ENCODE peak calls at places on chromosomes 6 and 20, in nine cellular contexts. One of them, this sample, is unnamed.

GRCh38 chr6:19805146-19805515 is 32.0 kb upstream of the ID4 start:
- DNase-seq in HCT116: peak
- DNase-seq in hepatic stellate cell: peak
- DNase-seq in CD8-positive, alpha-beta T cell: no peak
- DNase-seq in stimulated activated CD8-positive, alpha-beta memory T cell treated with anti-CD3 and anti-CD28 coated beads, Interleukin-15, amount 100 ng/mL, for 24 hours: no peak
- DNase-seq in tibial artery: no peak
- DNase-seq in RWPE1: no peak
- DNase-seq in fibroblast of the conjunctiva: no peak
- DNase-seq in bronchial epithelial cell: no peak
- DNase-seq in this sample: no peak

GRCh38 chr6:89763550-89763949 is 56.0 kb downstream of the MDN1 start:
- DNase-seq in HCT116: no peak
- DNase-seq in hepatic stellate cell: no peak
- DNase-seq in CD8-positive, alpha-beta T cell: no peak
- DNase-seq in stimulated activated CD8-positive, alpha-beta memory T cell treated with anti-CD3 and anti-CD28 coated beads, Interleukin-15, amount 100 ng/mL, for 24 hours: no peak
- DNase-seq in tibial artery: no peak
- DNase-seq in RWPE1: no peak
- DNase-seq in fibroblast of the conjunctiva: no peak
- DNase-seq in bronchial epithelial cell: peak
- DNase-seq in this sample: no peak

GRCh38 chr6:52984247-52984646 is 10.8 kb downstream of the GSTA4 start:
- DNase-seq in HCT116: no peak
- DNase-seq in hepatic stellate cell: no peak
- DNase-seq in CD8-positive, alpha-beta T cell: peak
- DNase-seq in stimulated activated CD8-positive, alpha-beta memory T cell treated with anti-CD3 and anti-CD28 coated beads, Interleukin-15, amount 100 ng/mL, for 24 hours: no peak
- DNase-seq in tibial artery: no peak
- DNase-seq in RWPE1: no peak
- DNase-seq in fibroblast of the conjunctiva: no peak
- DNase-seq in bronchial epithelial cell: no peak
- DNase-seq in this sample: peak

GRCh38 chr20:51586005-51586440 is 43.5 kb upstream of the NFATC2 start:
- DNase-seq in HCT116: peak
- DNase-seq in hepatic stellate cell: peak
- DNase-seq in CD8-positive, alpha-beta T cell: no peak
- DNase-seq in stimulated activated CD8-positive, alpha-beta memory T cell treated with anti-CD3 and anti-CD28 coated beads, Interleukin-15, amount 100 ng/mL, for 24 hours: no peak
- DNase-seq in tibial artery: no peak
- DNase-seq in RWPE1: peak
- DNase-seq in fibroblast of the conjunctiva: no peak
- DNase-seq in bronchial epithelial cell: peak
- DNase-seq in this sample: no peak

GRCh38 chr6:84645563-84646266 is 118.7 kb downstream of the TBX18 start:
- DNase-seq in HCT116: no peak
- DNase-seq in hepatic stellate cell: no peak
- DNase-seq in CD8-positive, alpha-beta T cell: no peak
- DNase-seq in stimulated activated CD8-positive, alpha-beta memory T cell treated with anti-CD3 and anti-CD28 coated beads, Interleukin-15, amount 100 ng/mL, for 24 hours: no peak
- DNase-seq in tibial artery: no peak
- DNase-seq in RWPE1: peak
- DNase-seq in fibroblast of the conjunctiva: peak
- DNase-seq in bronchial epithelial cell: peak
- DNase-seq in this sample: no peak

GRCh38 chr6:144305985-144306384 is 20.9 kb downstream of the UTRN start:
- DNase-seq in HCT116: no peak
- DNase-seq in hepatic stellate cell: no peak
- DNase-seq in CD8-positive, alpha-beta T cell: no peak
- DNase-seq in stimulated activated CD8-positive, alpha-beta memory T cell treated with anti-CD3 and anti-CD28 coated beads, Interleukin-15, amount 100 ng/mL, for 24 hours: no peak
- DNase-seq in tibial artery: no peak
- DNase-seq in RWPE1: no peak
- DNase-seq in fibroblast of the conjunctiva: no peak
- DNase-seq in bronchial epithelial cell: no peak
- DNase-seq in this sample: no peak

GRCh38 chr6:117072781-117073180 is 192.6 kb upstream of the VGLL2 start:
- DNase-seq in HCT116: no peak
- DNase-seq in hepatic stellate cell: no peak
- DNase-seq in CD8-positive, alpha-beta T cell: no peak
- DNase-seq in stimulated activated CD8-positive, alpha-beta memory T cell treated with anti-CD3 and anti-CD28 coated beads, Interleukin-15, amount 100 ng/mL, for 24 hours: no peak
- DNase-seq in tibial artery: no peak
- DNase-seq in RWPE1: no peak
- DNase-seq in fibroblast of the conjunctiva: no peak
- DNase-seq in bronchial epithelial cell: no peak
- DNase-seq in this sample: no peak

GRCh38 chr6:90611996-90612690 is 25.3 kb upstream of the MAP3K7 start:
- DNase-seq in HCT116: no peak
- DNase-seq in hepatic stellate cell: no peak
- DNase-seq in CD8-positive, alpha-beta T cell: no peak
- DNase-seq in stimulated activated CD8-positive, alpha-beta memory T cell treated with anti-CD3 and anti-CD28 coated beads, Interleukin-15, amount 100 ng/mL, for 24 hours: no peak
- DNase-seq in tibial artery: no peak
- DNase-seq in RWPE1: no peak
- DNase-seq in fibroblast of the conjunctiva: no peak
- DNase-seq in bronchial epithelial cell: no peak
- DNase-seq in this sample: no peak

GRCh38 chr20:4717816-4718215 is 3.9 kb upstream of the PRND start:
- DNase-seq in HCT116: no peak
- DNase-seq in hepatic stellate cell: no peak
- DNase-seq in CD8-positive, alpha-beta T cell: no peak
- DNase-seq in stimulated activated CD8-positive, alpha-beta memory T cell treated with anti-CD3 and anti-CD28 coated beads, Interleukin-15, amount 100 ng/mL, for 24 hours: no peak
- DNase-seq in tibial artery: no peak
- DNase-seq in RWPE1: no peak
- DNase-seq in fibroblast of the conjunctiva: no peak
- DNase-seq in bronchial epithelial cell: peak
- DNase-seq in this sample: no peak

GRCh38 chr6:75852721-75853120 is 103.7 kb downstream of the MYO6 start:
- DNase-seq in HCT116: no peak
- DNase-seq in hepatic stellate cell: no peak
- DNase-seq in CD8-positive, alpha-beta T cell: no peak
- DNase-seq in stimulated activated CD8-positive, alpha-beta memory T cell treated with anti-CD3 and anti-CD28 coated beads, Interleukin-15, amount 100 ng/mL, for 24 hours: no peak
- DNase-seq in tibial artery: no peak
- DNase-seq in RWPE1: no peak
- DNase-seq in fibroblast of the conjunctiva: no peak
- DNase-seq in bronchial epithelial cell: peak
- DNase-seq in this sample: no peak

GRCh38 chr6:167735498-167736201 is 91.1 kb upstream of the AFDN start:
- DNase-seq in HCT116: no peak
- DNase-seq in hepatic stellate cell: no peak
- DNase-seq in CD8-positive, alpha-beta T cell: no peak
- DNase-seq in stimulated activated CD8-positive, alpha-beta memory T cell treated with anti-CD3 and anti-CD28 coated beads, Interleukin-15, amount 100 ng/mL, for 24 hours: no peak
- DNase-seq in tibial artery: peak
- DNase-seq in RWPE1: no peak
- DNase-seq in fibroblast of the conjunctiva: no peak
- DNase-seq in bronchial epithelial cell: no peak
- DNase-seq in this sample: no peak

GRCh38 chr6:7154341-7155139 is 46.8 kb downstream of the RREB1 start:
- DNase-seq in HCT116: no peak
- DNase-seq in hepatic stellate cell: no peak
- DNase-seq in CD8-positive, alpha-beta T cell: no peak
- DNase-seq in stimulated activated CD8-positive, alpha-beta memory T cell treated with anti-CD3 and anti-CD28 coated beads, Interleukin-15, amount 100 ng/mL, for 24 hours: no peak
- DNase-seq in tibial artery: no peak
- DNase-seq in RWPE1: no peak
- DNase-seq in fibroblast of the conjunctiva: no peak
- DNase-seq in bronchial epithelial cell: no peak
- DNase-seq in this sample: peak

GRCh38 chr6:156013155-156013554 is 557.5 kb upstream of the NOX3 start:
- DNase-seq in HCT116: no peak
- DNase-seq in hepatic stellate cell: no peak
- DNase-seq in CD8-positive, alpha-beta T cell: no peak
- DNase-seq in stimulated activated CD8-positive, alpha-beta memory T cell treated with anti-CD3 and anti-CD28 coated beads, Interleukin-15, amount 100 ng/mL, for 24 hours: no peak
- DNase-seq in tibial artery: no peak
- DNase-seq in RWPE1: no peak
- DNase-seq in fibroblast of the conjunctiva: no peak
- DNase-seq in bronchial epithelial cell: peak
- DNase-seq in this sample: peak

GRCh38 chr20:22574545-22575086 is 9.8 kb downstream of the FOXA2 start:
- DNase-seq in HCT116: no peak
- DNase-seq in hepatic stellate cell: no peak
- DNase-seq in CD8-positive, alpha-beta T cell: no peak
- DNase-seq in stimulated activated CD8-positive, alpha-beta memory T cell treated with anti-CD3 and anti-CD28 coated beads, Interleukin-15, amount 100 ng/mL, for 24 hours: no peak
- DNase-seq in tibial artery: no peak
- DNase-seq in RWPE1: no peak
- DNase-seq in fibroblast of the conjunctiva: no peak
- DNase-seq in bronchial epithelial cell: no peak
- DNase-seq in this sample: no peak

GRCh38 chr6:14819840-14820420 is 425.9 kb upstream of the JARID2 start:
- DNase-seq in HCT116: no peak
- DNase-seq in hepatic stellate cell: no peak
- DNase-seq in CD8-positive, alpha-beta T cell: no peak
- DNase-seq in stimulated activated CD8-positive, alpha-beta memory T cell treated with anti-CD3 and anti-CD28 coated beads, Interleukin-15, amount 100 ng/mL, for 24 hours: no peak
- DNase-seq in tibial artery: no peak
- DNase-seq in RWPE1: no peak
- DNase-seq in fibroblast of the conjunctiva: no peak
- DNase-seq in bronchial epithelial cell: no peak
- DNase-seq in this sample: no peak

GRCh38 chr6:3526962-3527796 is 70.3 kb upstream of the SLC22A23 start:
- DNase-seq in HCT116: no peak
- DNase-seq in hepatic stellate cell: no peak
- DNase-seq in CD8-positive, alpha-beta T cell: no peak
- DNase-seq in stimulated activated CD8-positive, alpha-beta memory T cell treated with anti-CD3 and anti-CD28 coated beads, Interleukin-15, amount 100 ng/mL, for 24 hours: no peak
- DNase-seq in tibial artery: no peak
- DNase-seq in RWPE1: peak
- DNase-seq in fibroblast of the conjunctiva: no peak
- DNase-seq in bronchial epithelial cell: peak
- DNase-seq in this sample: no peak

GRCh38 chr6:158157064-158157764 is 10.8 kb downstream of the SERAC1 start:
- DNase-seq in HCT116: no peak
- DNase-seq in hepatic stellate cell: no peak
- DNase-seq in CD8-positive, alpha-beta T cell: no peak
- DNase-seq in stimulated activated CD8-positive, alpha-beta memory T cell treated with anti-CD3 and anti-CD28 coated beads, Interleukin-15, amount 100 ng/mL, for 24 hours: no peak
- DNase-seq in tibial artery: no peak
- DNase-seq in RWPE1: no peak
- DNase-seq in fibroblast of the conjunctiva: no peak
- DNase-seq in bronchial epithelial cell: no peak
- DNase-seq in this sample: no peak

GRCh38 chr20:57468523-57469417 is 56.2 kb downstream of the CTCFL start:
- DNase-seq in HCT116: no peak
- DNase-seq in hepatic stellate cell: no peak
- DNase-seq in CD8-positive, alpha-beta T cell: no peak
- DNase-seq in stimulated activated CD8-positive, alpha-beta memory T cell treated with anti-CD3 and anti-CD28 coated beads, Interleukin-15, amount 100 ng/mL, for 24 hours: no peak
- DNase-seq in tibial artery: no peak
- DNase-seq in RWPE1: no peak
- DNase-seq in fibroblast of the conjunctiva: no peak
- DNase-seq in bronchial epithelial cell: no peak
- DNase-seq in this sample: no peak

GRCh38 chr6:116111552-116112528 is 11.2 kb downstream of the NT5DC1 start:
- DNase-seq in HCT116: peak
- DNase-seq in hepatic stellate cell: no peak
- DNase-seq in CD8-positive, alpha-beta T cell: peak
- DNase-seq in stimulated activated CD8-positive, alpha-beta memory T cell treated with anti-CD3 and anti-CD28 coated beads, Interleukin-15, amount 100 ng/mL, for 24 hours: no peak
- DNase-seq in tibial artery: no peak
- DNase-seq in RWPE1: no peak
- DNase-seq in fibroblast of the conjunctiva: peak
- DNase-seq in bronchial epithelial cell: peak
- DNase-seq in this sample: no peak

GRCh38 chr6:163190786-163191185 is 223.7 kb upstream of the QKI start:
- DNase-seq in HCT116: no peak
- DNase-seq in hepatic stellate cell: no peak
- DNase-seq in CD8-positive, alpha-beta T cell: no peak
- DNase-seq in stimulated activated CD8-positive, alpha-beta memory T cell treated with anti-CD3 and anti-CD28 coated beads, Interleukin-15, amount 100 ng/mL, for 24 hours: no peak
- DNase-seq in tibial artery: no peak
- DNase-seq in RWPE1: no peak
- DNase-seq in fibroblast of the conjunctiva: no peak
- DNase-seq in bronchial epithelial cell: no peak
- DNase-seq in this sample: no peak

GRCh38 chr6:66897576-66897975 is 1190.5 kb upstream of the EYS start:
- DNase-seq in HCT116: no peak
- DNase-seq in hepatic stellate cell: no peak
- DNase-seq in CD8-positive, alpha-beta T cell: no peak
- DNase-seq in stimulated activated CD8-positive, alpha-beta memory T cell treated with anti-CD3 and anti-CD28 coated beads, Interleukin-15, amount 100 ng/mL, for 24 hours: no peak
- DNase-seq in tibial artery: no peak
- DNase-seq in RWPE1: no peak
- DNase-seq in fibroblast of the conjunctiva: peak
- DNase-seq in bronchial epithelial cell: peak
- DNase-seq in this sample: no peak

GRCh38 chr6:33075568-33076405 is at the start of gene HLA-DPB1:
- DNase-seq in HCT116: peak
- DNase-seq in hepatic stellate cell: peak
- DNase-seq in CD8-positive, alpha-beta T cell: peak
- DNase-seq in stimulated activated CD8-positive, alpha-beta memory T cell treated with anti-CD3 and anti-CD28 coated beads, Interleukin-15, amount 100 ng/mL, for 24 hours: no peak
- DNase-seq in tibial artery: no peak
- DNase-seq in RWPE1: peak
- DNase-seq in fibroblast of the conjunctiva: peak
- DNase-seq in bronchial epithelial cell: peak
- DNase-seq in this sample: peak

GRCh38 chr6:30842754-30843610 is 41.3 kb upstream of the DDR1 start:
- DNase-seq in HCT116: no peak
- DNase-seq in hepatic stellate cell: no peak
- DNase-seq in CD8-positive, alpha-beta T cell: no peak
- DNase-seq in stimulated activated CD8-positive, alpha-beta memory T cell treated with anti-CD3 and anti-CD28 coated beads, Interleukin-15, amount 100 ng/mL, for 24 hours: no peak
- DNase-seq in tibial artery: no peak
- DNase-seq in RWPE1: no peak
- DNase-seq in fibroblast of the conjunctiva: no peak
- DNase-seq in bronchial epithelial cell: no peak
- DNase-seq in this sample: no peak

GRCh38 chr20:5073154-5074049 is 46.4 kb downstream of the PCNA start:
- DNase-seq in HCT116: peak
- DNase-seq in hepatic stellate cell: peak
- DNase-seq in CD8-positive, alpha-beta T cell: no peak
- DNase-seq in stimulated activated CD8-positive, alpha-beta memory T cell treated with anti-CD3 and anti-CD28 coated beads, Interleukin-15, amount 100 ng/mL, for 24 hours: no peak
- DNase-seq in tibial artery: peak
- DNase-seq in RWPE1: peak
- DNase-seq in fibroblast of the conjunctiva: peak
- DNase-seq in bronchial epithelial cell: peak
- DNase-seq in this sample: no peak

This sample was measured in naive B cell.